ENCODE peak calls at places on chromosomes 5 and 9, in ten cellular contexts. J is activated T-helper 1 cell treated with Interleukin-2 at 50 U/mL for 16 hours; V is cerebellum; G is stimulated activated CD4-positive, alpha-beta T cell treated with anti-CD3 and anti-CD28 coated beads, Interleukin-1b, Interleukin-23, amount 100 ng/mL, for 24 hours; F is cardiac fibroblast; H is activated T-cell treated with anti-CD3 and anti-CD28 coated beads, Interleukin-2, amount 50 U/mL, for 1 hour; X is stimulated activated CD8-positive, alpha-beta memory T cell treated with anti-CD3 and anti-CD28 coated beads, Interleukin-7, amount 100 ng/mL, for 48 hours; B is GDM1; S is kidney epithelial cell; L is activated CD8-positive, alpha-beta memory T cell treated with anti-CD3 and anti-CD28 coated beads for 48 hours. M is an unnamed sample.
A peak's percentile ranks its signal among the peaks of the same experiment; 100 is the strongest.

GRCh38 chr5:111960466-111961215 is 203.6 kb upstream of the NREP start:
- DNase-seq in J (no peak), V (no peak), G (no peak), F (peak; percentile 52), H (no peak), X (no peak), B (no peak), S (no peak), L (no peak), M (no peak)

GRCh38 chr5:61330341-61330878 is 1.6 kb upstream of the ZSWIM6 start:
- DNase-seq in J (no peak), V (peak; percentile 65), G (no peak), F (peak; percentile 52), H (no peak), X (no peak), B (peak; percentile 53), S (no peak), L (no peak), M (peak; percentile 74)

GRCh38 chr5:64690417-64691151 is at the start of gene SHISAL2B:
- DNase-seq in J (no peak), V (no peak), G (no peak), F (peak; percentile 31), H (no peak), X (no peak), B (peak; percentile 1), S (no peak), L (no peak), M (peak; percentile 68)

GRCh38 chr9:106286249-106286648 is 576.7 kb upstream of the ZNF462 start:
- DNase-seq in J (no peak), V (no peak), G (no peak), F (no peak), H (no peak), X (no peak), B (peak; percentile 24), S (no peak), L (no peak), M (peak; percentile 66)

GRCh38 chr9:7452378-7452777 is 347.2 kb downstream of the DMAC1 start:
- DNase-seq in J (no peak), V (no peak), G (no peak), F (peak; percentile 23), H (no peak), X (no peak), B (no peak), S (no peak), L (no peak), M (no peak)

GRCh38 chr5:172667786-172668735 is 27.0 kb downstream of the NEURL1B start:
- DNase-seq in J (no peak), V (no peak), G (no peak), F (peak; percentile 27), H (no peak), X (no peak), B (no peak), S (no peak), L (no peak), M (no peak)

GRCh38 chr5:71973563-71973962 is 133.7 kb upstream of the MAP1B start:
- DNase-seq in J (no peak), V (no peak), G (no peak), F (no peak), H (no peak), X (no peak), B (no peak), S (no peak), L (no peak), M (no peak)

GRCh38 chr5:125148706-125149105 is 402.3 kb upstream of the ZNF608 start:
- DNase-seq in J (no peak), V (no peak), G (no peak), F (peak; percentile 70), H (no peak), X (no peak), B (no peak), S (no peak), L (no peak), M (no peak)

GRCh38 chr5:168076561-168076991 is 214.9 kb upstream of the WWC1 start:
- DNase-seq in J (no peak), V (no peak), G (no peak), F (peak; percentile 78), H (no peak), X (no peak), B (no peak), S (no peak), L (no peak), M (peak; percentile 48)

GRCh38 chr9:113632776-113633590 is 169.5 kb downstream of the RGS3 start:
- DNase-seq in J (no peak), V (no peak), G (no peak), F (no peak), H (no peak), X (peak; percentile 48), B (no peak), S (no peak), L (no peak), M (no peak)

GRCh38 chr5:163458778-163459405 is 1.0 kb downstream of the NUDCD2 start:
- DNase-seq in J (no peak), V (no peak), G (no peak), F (no peak), H (no peak), X (no peak), B (no peak), S (no peak), L (no peak), M (no peak)

GRCh38 chr9:6584881-6585597 is 60.5 kb downstream of the GLDC start:
- DNase-seq in J (no peak), V (peak; percentile 22), G (no peak), F (peak; percentile 60), H (no peak), X (no peak), B (no peak), S (peak; percentile 9), L (no peak), M (no peak)

GRCh38 chr5:31413030-31413812 is 118.7 kb downstream of the DROSHA start:
- DNase-seq in J (no peak), V (peak; percentile 14), G (no peak), F (no peak), H (no peak), X (peak; percentile 9), B (no peak), S (no peak), L (no peak), M (no peak)

GRCh38 chr9:30723656-30724055 is 1660.8 kb upstream of the ACO1 start:
- DNase-seq in J (no peak), V (no peak), G (no peak), F (no peak), H (no peak), X (no peak), B (no peak), S (peak; percentile 19), L (no peak), M (no peak)

GRCh38 chr9:105405514-105406131 is 42.2 kb upstream of the FSD1L start:
- DNase-seq in J (peak; percentile 17), V (no peak), G (no peak), F (no peak), H (peak; percentile 36), X (peak; percentile 57), B (peak; percentile 81), S (peak; percentile 32), L (peak; percentile 18), M (peak; percentile 58)

GRCh38 chr5:42798284-42799240 is 13.1 kb downstream of the SELENOP start:
- DNase-seq in J (no peak), V (no peak), G (no peak), F (no peak), H (no peak), X (no peak), B (no peak), S (no peak), L (no peak), M (no peak)

GRCh38 chr9:87122947-87123685 is 175.8 kb upstream of the GAS1 start:
- DNase-seq in J (no peak), V (no peak), G (no peak), F (peak; percentile 93), H (no peak), X (peak; percentile 1), B (no peak), S (no peak), L (no peak), M (no peak)

GRCh38 chr5:179765400-179765799 is 28.4 kb upstream of the LTC4S start:
- DNase-seq in J (no peak), V (no peak), G (no peak), F (peak; percentile 89), H (no peak), X (no peak), B (no peak), S (peak; percentile 55), L (no peak), M (no peak)

GRCh38 chr5:132334812-132335211 is 34.7 kb upstream of the SLC22A5 start:
- DNase-seq in J (no peak), V (no peak), G (no peak), F (no peak), H (no peak), X (no peak), B (no peak), S (peak; percentile 38), L (no peak), M (no peak)

M was measured in D341Med.